ENCODE peak calls at places on chromosomes 3 and 15, in four cellular contexts. One of them, this sample, is unnamed.

GRCh38 chr15:43085921-43086320 is 19.9 kb downstream of the UBR1 start:
- DNase-seq in K562: no peak
- DNase-seq in SK-N-SH: no peak
- DNase-seq in H1: no peak
- DNase-seq in this sample: no peak

GRCh38 chr3:126026761-126027160 is 57.2 kb downstream of the SLC41A3 start:
- DNase-seq in K562: no peak
- DNase-seq in SK-N-SH: no peak
- DNase-seq in H1: no peak
- DNase-seq in this sample: no peak

GRCh38 chr3:9787714-9788113 is 4.6 kb downstream of the TADA3 start:
- DNase-seq in K562: peak
- DNase-seq in SK-N-SH: no peak
- DNase-seq in H1: no peak
- DNase-seq in this sample: no peak

GRCh38 chr3:55884491-55885285 is 397.6 kb upstream of the WNT5A start:
- DNase-seq in K562: no peak
- DNase-seq in SK-N-SH: no peak
- DNase-seq in H1: no peak
- DNase-seq in this sample: no peak

GRCh38 chr3:186079925-186080324 is 29.0 kb downstream of the ETV5 start:
- DNase-seq in K562: no peak
- DNase-seq in SK-N-SH: no peak
- DNase-seq in H1: no peak
- DNase-seq in this sample: no peak

GRCh38 chr15:62986948-62987347 is 55.6 kb upstream of the TPM1 start:
- DNase-seq in K562: no peak
- DNase-seq in SK-N-SH: no peak
- DNase-seq in H1: no peak
- DNase-seq in this sample: no peak

GRCh38 chr3:24586920-24587319 is 92.3 kb upstream of the THRB start:
- DNase-seq in K562: no peak
- DNase-seq in SK-N-SH: no peak
- DNase-seq in H1: no peak
- DNase-seq in this sample: no peak

GRCh38 chr15:28933710-28934445 is 48.1 kb downstream of the APBA2 start:
- DNase-seq in K562: peak
- DNase-seq in SK-N-SH: no peak
- DNase-seq in H1: no peak
- DNase-seq in this sample: no peak

GRCh38 chr3:171142985-171143384 is 116.5 kb upstream of the SLC2A2 start:
- DNase-seq in K562: no peak
- DNase-seq in SK-N-SH: no peak
- DNase-seq in H1: no peak
- DNase-seq in this sample: no peak

DNA sequence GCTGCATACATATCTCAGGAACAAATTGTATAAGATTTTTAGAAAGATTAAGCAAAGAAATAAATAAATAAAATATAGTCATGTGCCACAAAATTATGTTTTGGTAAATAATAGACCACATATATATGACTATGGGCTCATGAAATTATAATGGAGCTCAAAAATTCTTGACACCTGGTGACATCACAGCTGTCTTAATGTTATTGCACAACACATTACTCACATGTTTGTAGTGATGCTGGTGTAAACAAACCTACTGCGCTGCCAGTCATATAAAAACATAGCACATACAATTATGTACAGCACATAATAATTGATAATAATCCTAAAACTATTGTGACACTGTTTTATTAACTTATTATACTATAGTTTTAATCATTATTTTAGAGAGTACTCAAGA is 1159.1 kb downstream of the SI start:
- DNase-seq in K562: no peak
- DNase-seq in SK-N-SH: no peak
- DNase-seq in H1: no peak
- DNase-seq in this sample: no peak
- TF ChIP-seq NRF1 in K562: no peak
- TF ChIP-seq NRF1 in SK-N-SH: no peak
- TF ChIP-seq NRF1 in H1: no peak
- TF ChIP-seq NRF1 in this sample: no peak

GRCh38 chr3:197149528-197149927 is 119.9 kb upstream of the MELTF start:
- DNase-seq in K562: no peak
- DNase-seq in SK-N-SH: no peak
- DNase-seq in H1: no peak
- DNase-seq in this sample: no peak

GRCh38 chr3:197151562-197151961 is 121.9 kb upstream of the MELTF start:
- DNase-seq in K562: peak
- DNase-seq in SK-N-SH: no peak
- DNase-seq in H1: no peak
- DNase-seq in this sample: no peak

DNA sequence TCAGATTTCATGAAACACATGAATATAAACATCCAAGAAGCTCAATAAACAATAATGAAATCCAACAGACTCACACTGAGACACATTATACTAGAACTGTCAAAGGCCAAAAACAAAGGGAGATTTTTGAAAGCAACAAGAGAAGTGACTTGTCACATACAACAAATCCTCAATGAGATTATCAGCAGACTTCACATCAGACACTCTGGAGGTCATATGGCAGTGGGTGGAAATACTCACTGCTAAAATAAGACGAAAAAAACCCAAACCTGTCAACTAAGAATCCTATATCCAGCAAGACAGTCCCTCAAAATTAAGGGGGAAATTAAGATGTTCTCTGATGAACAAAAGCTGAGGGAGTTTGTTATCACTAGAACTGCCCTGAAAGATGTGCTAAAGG is 125.4 kb upstream of the MELTF start:
- DNase-seq in K562: no peak
- DNase-seq in SK-N-SH: no peak
- DNase-seq in H1: no peak
- DNase-seq in this sample: no peak
- TF ChIP-seq CHD2 in K562: no peak
- TF ChIP-seq CHD2 in SK-N-SH: no peak
- TF ChIP-seq CHD2 in H1: no peak
- TF ChIP-seq CHD2 in this sample: no peak

GRCh38 chr15:80870366-80870765 is 91.2 kb downstream of the CEMIP start:
- DNase-seq in K562: no peak
- DNase-seq in SK-N-SH: no peak
- DNase-seq in H1: no peak
- DNase-seq in this sample: no peak
- TF ChIP-seq NRF1 in K562: no peak
- TF ChIP-seq NRF1 in SK-N-SH: no peak
- TF ChIP-seq NRF1 in H1: no peak
- TF ChIP-seq NRF1 in this sample: no peak

GRCh38 chr15:52428297-52428696 is 100.4 kb downstream of the MYO5A start:
- DNase-seq in K562: no peak
- DNase-seq in SK-N-SH: no peak
- DNase-seq in H1: no peak
- DNase-seq in this sample: no peak

GRCh38 chr15:52423852-52424251 is 104.8 kb downstream of the MYO5A start:
- DNase-seq in K562: no peak
- DNase-seq in SK-N-SH: no peak
- DNase-seq in H1: no peak
- DNase-seq in this sample: no peak

GRCh38 chr15:52424856-52425431 is 103.7 kb downstream of the MYO5A start:
- DNase-seq in K562: no peak
- DNase-seq in SK-N-SH: no peak
- DNase-seq in H1: no peak
- DNase-seq in this sample: no peak

GRCh38 chr15:52422001-52422400 is 106.7 kb downstream of the MYO5A start:
- DNase-seq in K562: no peak
- DNase-seq in SK-N-SH: no peak
- DNase-seq in H1: no peak
- DNase-seq in this sample: no peak

DNA sequence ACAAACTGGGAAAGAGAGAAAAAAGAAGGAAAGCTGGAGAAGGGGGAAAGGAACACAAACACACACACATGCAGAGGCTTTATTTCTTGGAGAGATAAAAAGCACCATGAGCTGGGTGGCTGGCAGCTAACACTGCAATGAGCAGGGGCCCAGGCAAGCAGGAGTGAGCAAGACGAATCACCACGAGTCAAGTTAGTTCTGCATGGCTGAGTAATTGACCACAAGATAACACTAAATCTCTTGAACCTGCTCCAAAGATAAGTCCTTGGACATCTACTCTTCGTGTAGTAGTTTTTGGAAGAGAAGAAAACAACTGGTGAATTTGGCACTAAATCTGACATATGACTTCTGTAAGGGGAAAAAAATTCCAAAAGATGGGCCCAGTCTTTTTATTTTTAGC is 100.9 kb downstream of the MYO5A start:
- DNase-seq in K562: no peak
- DNase-seq in SK-N-SH: peak
- DNase-seq in H1: no peak
- DNase-seq in this sample: no peak
- TF ChIP-seq CHD2 in K562: no peak
- TF ChIP-seq CHD2 in SK-N-SH: no peak
- TF ChIP-seq CHD2 in H1: no peak
- TF ChIP-seq CHD2 in this sample: no peak

GRCh38 chr3:123100192-123100776 is 33.5 kb downstream of the PDIA5 start:
- DNase-seq in K562: no peak
- DNase-seq in SK-N-SH: no peak
- DNase-seq in H1: no peak
- DNase-seq in this sample: no peak

GRCh38 chr3:123105201-123106189 is 38.7 kb downstream of the PDIA5 start:
- DNase-seq in K562: no peak
- DNase-seq in SK-N-SH: no peak
- DNase-seq in H1: no peak
- DNase-seq in this sample: peak

GRCh38 chr3:123102249-123102648 is 35.4 kb downstream of the PDIA5 start:
- DNase-seq in K562: no peak
- DNase-seq in SK-N-SH: no peak
- DNase-seq in H1: no peak
- DNase-seq in this sample: no peak

GRCh38 chr3:123104550-123104949 is 37.7 kb downstream of the PDIA5 start:
- DNase-seq in K562: peak
- DNase-seq in SK-N-SH: peak
- DNase-seq in H1: no peak
- DNase-seq in this sample: no peak

GRCh38 chr3:123102826-123103225 is 36.0 kb downstream of the PDIA5 start:
- DNase-seq in K562: no peak
- DNase-seq in SK-N-SH: no peak
- DNase-seq in H1: no peak
- DNase-seq in this sample: no peak
- TF ChIP-seq NRF1 in K562: no peak
- TF ChIP-seq NRF1 in SK-N-SH: no peak
- TF ChIP-seq NRF1 in H1: no peak
- TF ChIP-seq NRF1 in this sample: no peak

GRCh38 chr3:105837947-105838346 is 30.9 kb downstream of the CBLB start:
- DNase-seq in K562: no peak
- DNase-seq in SK-N-SH: no peak
- DNase-seq in H1: no peak
- DNase-seq in this sample: no peak
- TF ChIP-seq CHD2 in K562: no peak
- TF ChIP-seq CHD2 in SK-N-SH: no peak
- TF ChIP-seq CHD2 in H1: no peak
- TF ChIP-seq CHD2 in this sample: no peak

DNA sequence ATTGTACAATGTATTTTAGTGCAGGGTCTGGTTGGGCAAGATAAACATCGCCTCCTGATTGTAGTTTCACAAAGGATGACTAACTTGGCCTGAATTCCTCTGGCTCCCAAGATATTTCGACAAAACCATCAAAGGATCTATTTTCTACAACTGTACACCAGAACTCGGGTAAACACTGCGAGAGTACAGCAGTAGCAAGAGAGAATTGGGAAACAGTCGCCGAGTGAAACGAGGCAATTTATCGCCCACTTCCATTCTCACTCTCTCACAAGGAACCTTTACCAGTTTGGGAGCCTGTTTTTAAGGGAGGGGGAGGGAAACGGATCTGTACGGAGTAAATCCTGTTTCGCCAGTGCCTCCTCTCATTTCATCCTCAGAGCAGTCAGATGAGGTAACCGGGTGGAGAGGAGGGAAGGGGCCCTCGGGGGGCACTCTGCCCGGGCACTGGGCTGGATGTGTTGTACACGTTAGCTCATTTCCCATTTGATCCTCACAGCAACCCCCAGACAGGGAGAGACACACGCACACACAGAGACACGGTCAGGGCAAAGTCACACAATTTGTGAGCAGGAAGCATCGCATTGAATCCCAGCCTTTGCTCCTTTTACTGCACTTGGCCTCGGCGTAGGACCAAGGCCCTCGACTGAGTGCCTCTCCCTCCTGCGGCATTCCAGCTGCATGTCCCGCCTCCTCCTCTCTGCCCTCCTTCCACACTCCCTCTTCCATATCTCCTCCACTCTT is 120.1 kb downstream of the LIPC start:
- DNase-seq in K562: peak
- DNase-seq in SK-N-SH: no peak
- DNase-seq in H1: no peak
- DNase-seq in this sample: no peak
- TF ChIP-seq NRF1 in K562: no peak
- TF ChIP-seq NRF1 in SK-N-SH: no peak
- TF ChIP-seq NRF1 in H1: no peak
- TF ChIP-seq NRF1 in this sample: no peak

GRCh38 chr3:137343283-137343682 is 385.5 kb downstream of the IL20RB start:
- DNase-seq in K562: no peak
- DNase-seq in SK-N-SH: no peak
- DNase-seq in H1: no peak
- DNase-seq in this sample: no peak
- TF ChIP-seq CHD2 in K562: no peak
- TF ChIP-seq CHD2 in SK-N-SH: no peak
- TF ChIP-seq CHD2 in H1: no peak
- TF ChIP-seq CHD2 in this sample: no peak

This sample was measured in GM12878.